ENCODE peak calls at places on chromosomes 2 and 18, in eight cellular contexts. G is GM23338, W is colonic mucosa, Z is heart right ventricle, J is fibroblast of lung, P is GM06990, M is breast epithelium, B is neural progenitor cell. N is an unnamed sample.

GRCh38 chr2:10272464-10272863 is 30.2 kb upstream of the HPCAL1 start:
- DNase-seq in G (no peak), W (no peak), Z (no peak), J (no peak), P (no peak), M (no peak), B (no peak), N (no peak)

GRCh38 chr2:159130302-159130701 is 156.2 kb downstream of the WDSUB1 start:
- DNase-seq in G (no peak), W (no peak), Z (no peak), J (no peak), P (no peak), M (no peak), B (no peak), N (no peak)

GRCh38 chr2:237465515-237466227 is 21.4 kb upstream of the MLPH start:
- DNase-seq in G (no peak), W (no peak), Z (no peak), J (peak; percentile 99), P (no peak), M (no peak), B (no peak), N (no peak)

GRCh38 chr2:130949954-130950353 is 113.2 kb downstream of the ARHGEF4 start:
- DNase-seq in G (no peak), W (no peak), Z (no peak), J (no peak), P (no peak), M (no peak), B (no peak), N (no peak)

GRCh38 chr2:37568565-37568964 is 102.9 kb downstream of the CDC42EP3 start:
- DNase-seq in G (no peak), W (no peak), Z (no peak), J (no peak), P (no peak), M (no peak), B (no peak), N (no peak)

GRCh38 chr18:79555885-79556284 is 123.7 kb upstream of the CTDP1 start:
- DNase-seq in G (no peak), W (no peak), Z (no peak), J (no peak), P (no peak), M (no peak), B (no peak), N (no peak)

GRCh38 chr2:179579744-179580143 is 281.7 kb downstream of the ZNF385B start:
- DNase-seq in G (no peak), W (no peak), Z (no peak), J (no peak), P (no peak), M (no peak), B (no peak), N (no peak)

GRCh38 chr2:232325324-232326273 is 53.0 kb upstream of the ALPP start:
- DNase-seq in G (peak; percentile 49), W (peak; percentile 78), Z (peak; percentile 77), J (peak; percentile 18), P (no peak), M (peak; percentile 45), B (peak; percentile 62), N (no peak)

GRCh38 chr2:27379840-27380625 is 501 bp downstream of the ZNF513 start:
- DNase-seq in G (peak; percentile 42), W (peak; percentile 77), Z (peak; percentile 74), J (peak; percentile 59), P (peak; percentile 43), M (no peak), B (no peak), N (peak; percentile 41)

GRCh38 chr18:8503287-8503686 is 106.0 kb upstream of the RAB12 start:
- DNase-seq in G (no peak), W (no peak), Z (no peak), J (no peak), P (no peak), M (no peak), B (no peak), N (no peak)

GRCh38 chr2:218957685-218958084 is 1.8 kb upstream of the CDK5R2 start:
- DNase-seq in G (no peak), W (no peak), Z (no peak), J (no peak), P (no peak), M (no peak), B (no peak), N (no peak)

GRCh38 chr2:138235041-138235440 is 266.5 kb upstream of the SPOPL start:
- DNase-seq in G (peak; percentile 65), W (no peak), Z (no peak), J (no peak), P (no peak), M (no peak), B (no peak), N (no peak)

GRCh38 chr2:239067196-239067865 is 219.4 kb downstream of the TWIST2 start:
- DNase-seq in G (no peak), W (no peak), Z (no peak), J (no peak), P (no peak), M (no peak), B (no peak), N (no peak)

GRCh38 chr2:127097841-127098651 is 8.9 kb downstream of the BIN1 start:
- DNase-seq in G (no peak), W (no peak), Z (no peak), J (no peak), P (no peak), M (no peak), B (no peak), N (no peak)

GRCh38 chr2:95026471-95027368 is 1.2 kb downstream of the MAL start:
- DNase-seq in G (peak; percentile 64), W (no peak), Z (no peak), J (no peak), P (no peak), M (no peak), B (no peak), N (no peak)

GRCh38 chr2:178008636-178009289 is 63.8 kb downstream of the PDE11A start:
- DNase-seq in G (peak; percentile 15), W (peak; percentile 29), Z (peak; percentile 32), J (peak; percentile 3), P (no peak), M (no peak), B (no peak), N (no peak)

GRCh38 chr18:63342206-63342605 is 22.6 kb upstream of the BCL2 start:
- DNase-seq in G (peak; percentile 69), W (no peak), Z (no peak), J (peak; percentile 55), P (no peak), M (no peak), B (peak; percentile 66), N (no peak)

GRCh38 chr2:228699400-228699799 is 517.9 kb upstream of the SPHKAP start:
- DNase-seq in G (no peak), W (no peak), Z (no peak), J (peak; percentile 74), P (no peak), M (no peak), B (no peak), N (no peak)

GRCh38 chr18:23313379-23313778 is 139.7 kb upstream of the RIOK3 start:
- DNase-seq in G (no peak), W (no peak), Z (no peak), J (no peak), P (no peak), M (no peak), B (no peak), N (no peak)

GRCh38 chr2:223815884-223816570 is 21.4 kb downstream of the AP1S3 start:
- DNase-seq in G (no peak), W (no peak), Z (no peak), J (no peak), P (no peak), M (no peak), B (no peak), N (no peak)

GRCh38 chr2:30588891-30589495 is 141.9 kb downstream of the LCLAT1 start:
- DNase-seq in G (no peak), W (no peak), Z (no peak), J (no peak), P (no peak), M (no peak), B (no peak), N (no peak)

GRCh38 chr2:238439912-238440311 is 13.2 kb downstream of the ASB1 start:
- DNase-seq in G (no peak), W (no peak), Z (no peak), J (no peak), P (no peak), M (no peak), B (no peak), N (no peak)

GRCh38 chr18:60691061-60691460 is 318.5 kb upstream of the MC4R start:
- DNase-seq in G (no peak), W (no peak), Z (no peak), J (no peak), P (no peak), M (no peak), B (no peak), N (no peak)
- TF ChIP-seq CTCF in G (no peak), W (no peak), Z (no peak), J (no peak), P (no peak), M (no peak), B (no peak), N (no peak)

DNA sequence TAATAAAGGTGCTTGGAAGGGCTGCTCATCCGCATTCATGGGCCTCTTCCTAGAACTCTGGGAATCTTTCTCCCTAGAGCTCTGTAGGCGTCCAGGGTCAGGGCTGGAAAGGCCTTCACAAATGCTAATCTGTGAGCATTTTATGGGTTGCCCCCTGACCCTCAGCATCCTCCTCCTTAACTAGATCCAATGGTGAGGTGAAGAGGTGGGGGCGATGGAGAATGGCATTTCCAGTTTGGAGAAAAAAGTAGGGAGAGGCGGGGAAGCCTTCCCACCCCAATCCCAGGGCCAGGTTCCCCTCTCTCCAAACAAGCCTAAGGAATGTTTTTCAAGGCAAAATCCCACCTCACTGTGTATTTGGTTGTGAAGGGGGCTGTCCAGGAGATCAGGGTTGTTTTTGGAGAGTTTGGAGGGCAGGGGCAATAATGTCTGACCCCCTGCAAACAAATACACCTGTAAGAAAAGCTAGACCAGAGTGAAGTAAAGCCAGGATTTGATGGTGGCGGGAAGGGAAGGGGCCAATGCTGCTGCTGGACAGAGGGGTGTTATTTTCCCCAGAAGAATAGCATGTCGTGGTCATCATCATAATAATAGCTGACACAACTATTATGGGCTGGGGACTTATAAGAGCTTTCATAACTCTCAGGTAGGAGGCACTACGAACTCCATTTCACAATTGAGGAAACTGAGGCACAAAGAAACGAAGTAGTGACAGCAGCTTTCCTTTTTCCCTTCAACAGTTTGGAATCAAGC is 1.4 kb upstream of the MYCN start:
- DNase-seq in G (peak; percentile 84), W (no peak), Z (no peak), J (no peak), P (no peak), M (no peak), B (no peak), N (no peak)
- H3K27me3 ChIP-seq in G (no peaks in the 10 kb centered on the region), W (peaks cover 17% of the 10 kb centered on the region), Z (peaks cover 6% of the 10 kb centered on the region), J (peaks cover 20% of the 10 kb centered on the region), P (peaks cover 4% of the 10 kb centered on the region), M (peaks cover 3% of the 10 kb centered on the region), B (no peaks in the 10 kb centered on the region), N (peaks cover 55% of the 10 kb centered on the region)

GRCh38 chr2:85754313-85755095 is 713 bp downstream of the ATOH8 start:
- DNase-seq in G (peak; percentile 79), W (no peak), Z (peak; percentile 45), J (peak; percentile 54), P (peak; percentile 41), M (no peak), B (peak; percentile 86), N (no peak)
- TF ChIP-seq CTCF in G (no peak), W (no peak), Z (peak; percentile 33), J (no peak), P (peak; percentile 6), M (peak; percentile 15), B (peak; percentile 33), N (peak; percentile 7)

DNA sequence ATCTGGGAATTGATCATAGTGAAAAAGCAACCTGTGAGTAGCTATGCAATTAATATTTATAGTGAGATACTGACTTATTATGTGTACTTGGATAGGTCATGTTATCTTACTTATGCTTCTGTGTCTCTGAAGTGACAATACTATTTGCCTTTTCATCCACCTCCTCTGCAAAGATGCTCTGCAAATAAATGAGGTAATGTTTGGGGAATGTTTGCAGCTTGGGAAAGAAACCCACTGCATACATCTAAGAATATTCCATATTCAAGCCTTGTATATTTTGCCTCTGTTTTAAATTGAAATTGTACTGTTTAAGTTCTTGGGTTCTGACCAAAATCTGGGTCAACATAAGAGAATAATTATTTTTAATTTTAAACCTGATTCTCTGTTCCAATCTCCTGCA is 217.4 kb upstream of the DTNA start:
- DNase-seq in G (peak; percentile 60), W (no peak), Z (no peak), J (no peak), P (no peak), M (no peak), B (no peak), N (no peak)
- H3K27me3 ChIP-seq in G (no peaks in the 10 kb centered on the region), W (peaks cover 6% of the 10 kb centered on the region), Z (no peaks in the 10 kb centered on the region), J (peaks cover 3% of the 10 kb centered on the region), P (no peaks in the 10 kb centered on the region), M (no peaks in the 10 kb centered on the region), B (peaks cover 22% of the 10 kb centered on the region), N (no peaks in the 10 kb centered on the region)